ENCODE peak calls at places on chromosomes 3 and 15, in four cellular contexts. V is aorta, C is mammary epithelial cell, D is testis. Z is an unnamed sample. For H3K4me1 and H3K36me3, the result is how much of the 10 kb centered on the place peaks cover.

GRCh38 chr3:143443851-143444331 is 324.3 kb downstream of the CHST2 start:
- DNase-seq in C (peak), D (peak), V (peak), Z (no peak)

GRCh38 chr15:32990071-32990470 is 204.4 kb downstream of the FMN1 start:
- DNase-seq in C (no peak), D (no peak), V (no peak), Z (no peak)

GRCh38 chr3:119125742-119126507 is 20.0 kb upstream of the TEX55 start:
- DNase-seq in V (no peak), D (no peak), C (no peak), Z (no peak)

GRCh38 chr3:65042675-65043074 is 354.9 kb upstream of the ADAMTS9 start:
- DNase-seq in V (no peak), D (no peak), C (no peak), Z (no peak)

GRCh38 chr3:10638466-10638865 is 133.1 kb upstream of the ATP2B2 start:
- DNase-seq in D (no peak), V (no peak), C (no peak), Z (no peak)

GRCh38 chr3:98598492-98598891 is 5.1 kb upstream of the CPOX start:
- DNase-seq in D (no peak), C (no peak), V (no peak), Z (no peak)

GRCh38 chr3:133295199-133295901 is 104.5 kb upstream of the BFSP2 start:
- DNase-seq in D (no peak), V (no peak), C (peak), Z (no peak)

GRCh38 chr15:86044981-86045380 is 34.7 kb upstream of the AGBL1 start:
- DNase-seq in C (no peak), V (no peak), D (no peak), Z (no peak)

GRCh38 chr3:9067352-9067975 is 104.2 kb upstream of the RAD18 start:
- DNase-seq in D (peak), C (peak), V (no peak), Z (peak)

GRCh38 chr3:132879651-132880050 is 157.4 kb upstream of the NPHP3 start:
- DNase-seq in C (peak), V (no peak), D (peak), Z (no peak)

GRCh38 chr15:66948294-66948693 is 117.1 kb upstream of the SMAD3 start:
- DNase-seq in V (no peak), C (no peak), D (no peak), Z (no peak)

GRCh38 chr3:155352900-155353490 is 59.5 kb upstream of the STRIT1 start:
- DNase-seq in V (no peak), D (no peak), C (peak), Z (no peak)

GRCh38 chr3:183149915-183150825 is 12.4 kb downstream of the LAMP3 start:
- DNase-seq in C (no peak), D (no peak), V (no peak), Z (no peak)

GRCh38 chr3:71356272-71356671 is 227.3 kb downstream of the FOXP1 start:
- DNase-seq in D (no peak), V (no peak), C (no peak), Z (no peak)

GRCh38 chr3:25604107-25604805 is 60.5 kb downstream of the TOP2B start:
- DNase-seq in C (peak), V (no peak), D (no peak), Z (no peak)

GRCh38 chr15:41347236-41347635 is 14.6 kb downstream of the NUSAP1 start:
- DNase-seq in C (no peak), D (no peak), V (no peak), Z (no peak)

GRCh38 chr3:106518516-106518915 is 649.7 kb upstream of the CBLB start:
- DNase-seq in D (no peak), V (no peak), C (peak), Z (no peak)

GRCh38 chr3:100401674-100402036 is 316 bp downstream of the LNP1 start:
- DNase-seq in C (no peak), D (peak), V (peak), Z (peak)

GRCh38 chr3:118988198-118988842 is 46.3 kb downstream of the IGSF11 start:
- DNase-seq in V (no peak), D (no peak), C (no peak), Z (no peak)

GRCh38 chr3:136120373-136121348 is 75.5 kb downstream of the MSL2 start:
- DNase-seq in C (peak), V (no peak), D (no peak), Z (no peak)

GRCh38 chr3:8713901-8714759 is 19.5 kb upstream of the CAV3 start:
- DNase-seq in C (no peak), V (no peak), D (no peak), Z (no peak)

GRCh38 chr15:68795298-68795848 is 25.3 kb downstream of the ANP32A start:
- DNase-seq in C (peak), D (peak), V (peak), Z (peak)

GRCh38 chr15:55694652-55695150 is 48.3 kb downstream of the PRTG start:
- DNase-seq in V (no peak), C (no peak), D (no peak), Z (no peak)

DNA sequence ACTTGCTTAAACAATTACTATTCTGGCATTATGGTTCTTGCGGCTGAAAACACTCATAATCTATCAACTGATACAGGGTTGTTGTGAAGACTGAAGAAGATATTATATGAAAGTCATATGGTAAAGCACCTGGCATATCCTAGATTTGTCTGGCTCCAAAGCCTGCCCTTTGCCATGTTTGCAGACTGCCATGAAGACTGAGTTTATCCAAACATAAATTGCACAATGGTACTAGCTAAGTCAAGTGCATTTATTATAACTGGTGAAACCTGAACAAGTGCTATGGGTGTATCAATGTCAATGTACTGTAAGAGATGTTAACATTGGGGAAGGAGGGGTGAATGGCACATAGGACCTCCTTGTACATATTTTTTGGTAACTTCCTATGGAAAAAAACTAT is 87.4 kb upstream of the MEX3B start:
- DNase-seq in D (no peak), C (no peak), V (no peak), Z (no peak)
- H3K4me1 ChIP-seq in D (under half), C (under half), V (under half), Z (under half)

DNA sequence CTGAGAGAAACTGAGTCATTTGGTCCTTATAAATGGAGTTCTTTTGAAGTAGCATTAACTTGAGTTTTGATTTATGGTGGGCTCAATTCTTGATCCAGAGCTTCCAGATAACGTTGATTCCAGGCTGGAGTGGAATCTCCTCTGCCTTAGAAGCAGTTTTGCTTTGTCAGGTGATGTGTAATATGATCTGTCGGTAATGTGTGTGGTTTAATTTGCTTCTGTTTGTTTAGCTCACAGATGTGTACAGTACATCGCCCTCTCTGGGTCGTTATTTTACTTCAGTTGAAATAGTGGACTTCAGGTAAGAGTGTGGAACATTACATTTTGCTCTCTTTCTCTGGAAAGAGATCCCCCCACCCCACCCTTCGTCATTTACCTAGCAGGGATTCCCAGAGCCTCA is 23.1 kb downstream of the C3orf52 start:
- DNase-seq in C (no peak), D (no peak), V (no peak), Z (no peak)
- H3K27ac ChIP-seq in C (no peak), D (no peak), V (no peak), Z (no peak)

GRCh38 chr15:57237282-57237642 is 139.0 kb upstream of the CGNL1 start:
- DNase-seq in V (no peak), D (no peak), C (no peak), Z (no peak)

GRCh38 chr15:57235865-57236264 is 140.4 kb upstream of the CGNL1 start:
- DNase-seq in C (no peak), D (no peak), V (no peak), Z (no peak)

GRCh38 chr15:57236561-57237281 is 139.6 kb upstream of the CGNL1 start:
- DNase-seq in V (no peak), D (no peak), C (no peak), Z (no peak)

GRCh38 chr15:57235186-57235585 is 141.1 kb upstream of the CGNL1 start:
- DNase-seq in V (no peak), D (no peak), C (no peak), Z (no peak)

DNA sequence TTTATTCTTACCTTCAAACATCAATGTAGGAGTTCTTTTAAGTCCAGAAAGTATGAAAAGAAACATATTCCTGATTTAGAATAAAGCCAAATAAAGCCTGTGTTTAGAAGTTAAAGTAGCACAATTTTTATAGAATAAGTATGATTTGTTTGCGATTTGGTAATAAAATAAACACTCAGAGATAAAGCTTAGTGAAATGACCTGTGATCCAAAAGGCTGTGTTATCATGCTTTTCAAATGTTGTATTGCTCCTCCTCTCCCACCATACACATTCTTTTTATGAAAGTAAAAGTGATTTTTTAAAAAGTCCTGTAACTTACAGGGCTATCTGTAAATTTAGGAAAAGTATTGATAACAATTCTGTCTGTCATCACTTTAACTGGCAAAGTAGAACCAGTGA is 138.6 kb upstream of the CGNL1 start:
- DNase-seq in D (no peak), V (no peak), C (no peak), Z (no peak)
- H3K36me3 ChIP-seq in D (under half), V (under half), C (under half), Z (under half)

GRCh38 chr15:31803388-31803884 is 226.9 kb upstream of the CHRNA7 start:
- DNase-seq in D (no peak), V (no peak), C (no peak), Z (no peak)

GRCh38 chr15:31799711-31800321 is 230.5 kb upstream of the CHRNA7 start:
- DNase-seq in C (peak), D (no peak), V (no peak), Z (no peak)

GRCh38 chr15:31805090-31805662 is 225.1 kb upstream of the CHRNA7 start:
- DNase-seq in C (no peak), D (no peak), V (no peak), Z (no peak)

GRCh38 chr15:31801152-31801551 is 229.2 kb upstream of the CHRNA7 start:
- DNase-seq in D (peak), C (no peak), V (no peak), Z (no peak)

DNA sequence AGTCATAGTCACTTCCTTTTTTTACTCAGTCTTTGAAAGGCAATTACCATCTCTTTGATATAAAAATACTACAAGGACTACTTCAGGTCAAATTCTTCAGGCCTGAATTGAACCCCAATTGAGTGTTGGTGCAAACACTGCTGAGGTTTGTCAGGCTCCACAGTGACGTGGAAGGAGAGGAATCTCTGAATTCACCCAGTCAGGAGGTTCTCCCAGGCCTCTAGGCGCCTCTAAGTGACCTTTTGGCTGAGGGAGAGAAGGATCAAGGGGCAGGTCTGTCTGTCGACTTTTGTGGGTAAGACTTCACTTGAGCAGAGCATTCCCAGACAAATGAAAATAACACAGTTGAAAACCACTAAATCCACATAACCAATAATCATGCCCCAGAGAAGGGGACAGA is 227.6 kb upstream of the CHRNA7 start:
- DNase-seq in D (no peak), C (no peak), V (no peak), Z (no peak)
- H3K4me1 ChIP-seq in D (under half), C (under half), V (under half), Z (under half)

GRCh38 chr15:73716417-73716816 is 32.2 kb downstream of the CD276 start:
- DNase-seq in C (no peak), D (peak), V (no peak), Z (no peak)
- H3K27ac ChIP-seq in C (no peak), D (peak), V (no peak), Z (no peak)

Z was measured in pancreas.